ENCODE peak calls at places on chromosome 11, in four cellular contexts. K is heart left ventricle, B is mesothelial cell of epicardium, E is ascending aorta. H is an unnamed sample.

GRCh38 chr11:6629892-6630631 is 10.8 kb upstream of the TPP1 start:
- DNase-seq in K (no peak), B (no peak), E (no peak), H (no peak)

GRCh38 chr11:10388574-10388973 is 66.5 kb upstream of the AMPD3 start:
- DNase-seq in K (no peak), B (no peak), E (no peak), H (no peak)

GRCh38 chr11:3162410-3163240 is 2.5 kb downstream of the OSBPL5 start:
- DNase-seq in K (peak), B (peak), E (peak), H (no peak)

GRCh38 chr11:83736689-83737088 is 450.5 kb upstream of the CCDC90B start:
- DNase-seq in K (no peak), B (no peak), E (no peak), H (no peak)

GRCh38 chr11:1410366-1411291 is 20.9 kb downstream of the BRSK2 start:
- DNase-seq in K (no peak), B (no peak), E (no peak), H (no peak)

GRCh38 chr11:110858556-110858921 is 146.3 kb upstream of the ARHGAP20 start:
- DNase-seq in K (peak), B (no peak), E (no peak), H (no peak)

GRCh38 chr11:120643254-120643653 is 131.7 kb downstream of the GRIK4 start:
- DNase-seq in K (no peak), B (no peak), E (no peak), H (no peak)

GRCh38 chr11:92130432-92130831 is 94.2 kb upstream of the FAT3 start:
- DNase-seq in K (no peak), B (no peak), E (no peak), H (no peak)

GRCh38 chr11:70628881-70629844 is 230.8 kb downstream of the CTTN start:
- DNase-seq in K (peak), B (no peak), E (no peak), H (no peak)

GRCh38 chr11:118375980-118376379 is 16.6 kb downstream of the UBE4A start:
- DNase-seq in K (no peak), B (no peak), E (no peak), H (no peak)

GRCh38 chr11:85595285-85595884 is 31.8 kb downstream of the DLG2 start:
- DNase-seq in K (no peak), B (no peak), E (no peak), H (no peak)

GRCh38 chr11:85589373-85589772 is 37.8 kb downstream of the DLG2 start:
- DNase-seq in K (no peak), B (no peak), E (no peak), H (no peak)

GRCh38 chr11:85596886-85597285 is 30.3 kb downstream of the DLG2 start:
- DNase-seq in K (no peak), B (no peak), E (no peak), H (no peak)

GRCh38 chr11:85590848-85591483 is 36.2 kb downstream of the DLG2 start:
- DNase-seq in K (no peak), B (no peak), E (no peak), H (no peak)
- TF ChIP-seq CTCF in K (peak), B (no peak), E (no peak), H (no peak)

GRCh38 chr11:95143106-95143681 is 53.5 kb downstream of the ENDOD1 start:
- DNase-seq in K (no peak), B (no peak), E (no peak), H (no peak)

GRCh38 chr11:95137299-95137698 is 47.7 kb downstream of the ENDOD1 start:
- DNase-seq in K (no peak), B (no peak), E (no peak), H (no peak)

GRCh38 chr11:95142431-95142830 is 52.8 kb downstream of the ENDOD1 start:
- DNase-seq in K (no peak), B (no peak), E (no peak), H (no peak)

GRCh38 chr11:95138448-95138847 is 48.8 kb downstream of the ENDOD1 start:
- DNase-seq in K (no peak), B (no peak), E (no peak), H (no peak)

DNA sequence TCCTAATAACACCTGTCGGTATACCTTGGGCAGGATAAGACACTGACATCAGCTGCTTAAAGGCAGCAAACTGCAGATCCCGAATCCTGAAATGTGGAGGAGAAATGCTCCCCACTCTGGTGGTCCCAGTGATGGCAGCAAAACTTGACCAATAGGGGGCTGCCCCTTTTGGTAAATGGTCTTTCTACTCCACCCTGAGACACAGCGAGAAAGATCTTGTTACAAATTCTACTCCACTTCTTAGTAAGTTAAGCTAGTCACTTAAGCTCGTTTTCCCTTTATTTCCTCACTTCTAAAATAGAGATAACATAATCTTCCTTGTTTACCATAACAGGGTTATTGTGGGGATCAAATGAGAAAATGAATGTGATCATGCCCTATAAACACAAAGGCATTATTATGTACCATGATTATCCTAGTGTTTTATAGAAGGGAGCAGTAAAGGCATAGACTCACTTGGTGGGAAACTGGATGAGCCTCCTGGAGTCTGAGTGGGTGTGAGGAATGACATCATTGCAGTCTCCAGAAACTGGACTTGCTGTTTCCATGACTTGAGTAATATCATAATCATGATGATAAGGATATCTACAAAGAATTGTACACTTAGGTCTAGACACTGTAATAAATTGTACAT is 50.9 kb downstream of the ENDOD1 start:
- DNase-seq in K (no peak), B (no peak), E (no peak), H (no peak)
- TF ChIP-seq CTCF in K (no peak), B (no peak), E (no peak), H (no peak)

DNA sequence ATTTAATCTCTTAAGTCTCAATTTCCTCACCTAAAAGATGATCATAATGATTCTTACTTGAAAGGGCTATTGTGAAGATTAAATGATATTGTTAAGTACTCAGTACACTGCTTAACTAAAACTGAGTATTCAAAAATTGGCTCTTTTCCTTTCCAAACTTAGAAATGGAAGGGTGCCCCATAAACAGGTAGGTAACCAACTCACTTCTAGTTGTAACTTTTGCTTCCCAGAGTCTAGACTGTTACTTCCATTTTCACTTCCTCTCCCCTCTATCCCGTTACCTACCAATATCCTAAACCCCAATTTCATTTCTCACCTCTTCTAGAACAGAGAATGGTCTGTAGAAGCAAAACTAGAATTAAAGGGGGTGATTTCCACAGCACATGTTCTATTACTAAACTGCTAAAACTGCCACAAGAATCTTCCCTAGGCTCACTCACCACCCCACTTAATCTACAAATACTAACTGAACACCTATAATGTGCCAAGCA is 50.0 kb downstream of the RRAS2 start:
- DNase-seq in K (no peak), B (no peak), E (no peak), H (no peak)
- TF ChIP-seq CTCF in K (no peak), B (no peak), E (no peak), H (no peak)

GRCh38 chr11:79762271-79762935 is 321.6 kb upstream of the TENM4 start:
- DNase-seq in K (no peak), B (no peak), E (no peak), H (no peak)
- TF ChIP-seq CTCF in K (no peak), B (no peak), E (no peak), H (no peak)

GRCh38 chr11:73182824-73183321 is 35.2 kb upstream of the P2RY2 start:
- DNase-seq in K (peak), B (no peak), E (no peak), H (no peak)
- TF ChIP-seq CTCF in K (peak), B (no peak), E (no peak), H (no peak)

DNA sequence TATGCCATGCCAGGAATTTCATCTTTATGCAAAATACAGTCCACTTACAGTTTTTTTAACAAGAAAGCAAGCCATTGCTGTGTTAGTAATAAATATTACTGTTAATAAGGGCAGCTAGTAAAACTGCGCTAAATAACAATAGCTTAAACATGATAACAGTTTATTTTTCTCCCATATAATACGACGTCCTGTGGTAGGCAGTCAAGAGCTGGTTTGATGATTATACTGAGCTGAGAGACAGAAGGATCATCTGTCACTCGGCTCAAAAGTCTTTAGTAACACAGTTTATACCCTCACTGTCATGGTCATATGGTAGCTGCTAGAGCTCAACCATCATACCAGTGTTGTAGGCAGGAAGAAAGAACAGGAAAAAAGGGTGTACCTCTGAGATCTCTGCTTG is 29.1 kb upstream of the ANGPTL5 start:
- DNase-seq in K (no peak), B (no peak), E (no peak), H (no peak)
- TF ChIP-seq CTCF in K (no peak), B (no peak), E (no peak), H (no peak)

GRCh38 chr11:116641561-116642045 is 131.2 kb downstream of the BUD13 start:
- DNase-seq in K (peak), B (no peak), E (no peak), H (no peak)
- TF ChIP-seq CTCF in K (peak), B (peak), E (no peak), H (no peak)

GRCh38 chr11:61815790-61816735 is 740 bp downstream of the FADS1 start:
- DNase-seq in K (peak), B (peak), E (peak), H (no peak)
- TF ChIP-seq CTCF in K (no peak), B (no peak), E (no peak), H (no peak)

H was measured in activated B cell treated with CpG ODN at 0.5 μM for 24 hours.